ENCODE peak calls at places on chromosomes 2 and 18, in seven cellular contexts. One of them, this sample, is unnamed.
A peak's percentile ranks its signal among the peaks of the same experiment; 100 is the strongest.

GRCh38 chr18:78641689-78642231 is 337.9 kb upstream of the SALL3 start:
- DNase-seq in PC-3: no peak
- DNase-seq in tibial artery: peak; percentile 3
- DNase-seq in psoas muscle: no peak
- DNase-seq in IMR-90: no peak
- DNase-seq in CD8-positive, alpha-beta memory T cell: no peak
- DNase-seq in GM23248: no peak
- DNase-seq in this sample: no peak

GRCh38 chr18:12883003-12883683 is 894 bp downstream of the PTPN2 start:
- DNase-seq in PC-3: no peak
- DNase-seq in tibial artery: no peak
- DNase-seq in psoas muscle: no peak
- DNase-seq in IMR-90: no peak
- DNase-seq in CD8-positive, alpha-beta memory T cell: no peak
- DNase-seq in GM23248: peak; percentile 72
- DNase-seq in this sample: no peak

GRCh38 chr2:74538881-74539339 is 9.2 kb downstream of the HTRA2 start:
- DNase-seq in PC-3: no peak
- DNase-seq in tibial artery: peak; percentile 24
- DNase-seq in psoas muscle: no peak
- DNase-seq in IMR-90: no peak
- DNase-seq in CD8-positive, alpha-beta memory T cell: no peak
- DNase-seq in GM23248: no peak
- DNase-seq in this sample: no peak

GRCh38 chr18:2050702-2051201 is 520.6 kb downstream of the METTL4 start:
- DNase-seq in PC-3: peak; percentile 65
- DNase-seq in tibial artery: no peak
- DNase-seq in psoas muscle: no peak
- DNase-seq in IMR-90: no peak
- DNase-seq in CD8-positive, alpha-beta memory T cell: no peak
- DNase-seq in GM23248: no peak
- DNase-seq in this sample: no peak

GRCh38 chr2:211187602-211188001 is 631.2 kb downstream of the CPS1 start:
- DNase-seq in PC-3: no peak
- DNase-seq in tibial artery: no peak
- DNase-seq in psoas muscle: no peak
- DNase-seq in IMR-90: no peak
- DNase-seq in CD8-positive, alpha-beta memory T cell: no peak
- DNase-seq in GM23248: no peak
- DNase-seq in this sample: no peak

GRCh38 chr2:161246301-161246700 is 61.9 kb upstream of the PSMD14 start:
- DNase-seq in PC-3: no peak
- DNase-seq in tibial artery: no peak
- DNase-seq in psoas muscle: no peak
- DNase-seq in IMR-90: no peak
- DNase-seq in CD8-positive, alpha-beta memory T cell: no peak
- DNase-seq in GM23248: no peak
- DNase-seq in this sample: no peak

GRCh38 chr2:232761301-232761907 is 15.0 kb downstream of the KCNJ13 start:
- DNase-seq in PC-3: peak; percentile 66
- DNase-seq in tibial artery: no peak
- DNase-seq in psoas muscle: no peak
- DNase-seq in IMR-90: peak; percentile 41
- DNase-seq in CD8-positive, alpha-beta memory T cell: peak; percentile 6
- DNase-seq in GM23248: peak; percentile 50
- DNase-seq in this sample: peak; percentile 32

GRCh38 chr18:68147728-68148127 is 567.2 kb downstream of the TMX3 start:
- DNase-seq in PC-3: no peak
- DNase-seq in tibial artery: no peak
- DNase-seq in psoas muscle: no peak
- DNase-seq in IMR-90: peak; percentile 45
- DNase-seq in CD8-positive, alpha-beta memory T cell: no peak
- DNase-seq in GM23248: peak; percentile 7
- DNase-seq in this sample: no peak

GRCh38 chr2:64462940-64463339 is 9.0 kb downstream of the LGALSL start:
- DNase-seq in PC-3: no peak
- DNase-seq in tibial artery: no peak
- DNase-seq in psoas muscle: no peak
- DNase-seq in IMR-90: peak; percentile 22
- DNase-seq in CD8-positive, alpha-beta memory T cell: no peak
- DNase-seq in GM23248: peak; percentile 82
- DNase-seq in this sample: no peak

GRCh38 chr2:144230452-144231085 is 289.4 kb downstream of the ZEB2 start:
- DNase-seq in PC-3: peak; percentile 47
- DNase-seq in tibial artery: no peak
- DNase-seq in psoas muscle: no peak
- DNase-seq in IMR-90: peak; percentile 45
- DNase-seq in CD8-positive, alpha-beta memory T cell: no peak
- DNase-seq in GM23248: peak; percentile 57
- DNase-seq in this sample: peak; percentile 10

GRCh38 chr2:205857532-205857931 is 175.2 kb downstream of the NRP2 start:
- DNase-seq in PC-3: no peak
- DNase-seq in tibial artery: no peak
- DNase-seq in psoas muscle: no peak
- DNase-seq in IMR-90: no peak
- DNase-seq in CD8-positive, alpha-beta memory T cell: no peak
- DNase-seq in GM23248: no peak
- DNase-seq in this sample: no peak

GRCh38 chr18:74006160-74006559 is 141.5 kb downstream of the FBXO15 start:
- DNase-seq in PC-3: no peak
- DNase-seq in tibial artery: no peak
- DNase-seq in psoas muscle: no peak
- DNase-seq in IMR-90: no peak
- DNase-seq in CD8-positive, alpha-beta memory T cell: no peak
- DNase-seq in GM23248: no peak
- DNase-seq in this sample: no peak

GRCh38 chr2:142815375-142815774 is 62.1 kb upstream of the KYNU start:
- DNase-seq in PC-3: no peak
- DNase-seq in tibial artery: no peak
- DNase-seq in psoas muscle: no peak
- DNase-seq in IMR-90: no peak
- DNase-seq in CD8-positive, alpha-beta memory T cell: no peak
- DNase-seq in GM23248: no peak
- DNase-seq in this sample: no peak

GRCh38 chr2:47666332-47666731 is 116.6 kb upstream of the MSH6 start:
- DNase-seq in PC-3: no peak
- DNase-seq in tibial artery: no peak
- DNase-seq in psoas muscle: no peak
- DNase-seq in IMR-90: no peak
- DNase-seq in CD8-positive, alpha-beta memory T cell: no peak
- DNase-seq in GM23248: no peak
- DNase-seq in this sample: no peak

GRCh38 chr18:34548120-34548972 is 161.8 kb upstream of the DTNA start:
- DNase-seq in PC-3: no peak
- DNase-seq in tibial artery: no peak
- DNase-seq in psoas muscle: no peak
- DNase-seq in IMR-90: no peak
- DNase-seq in CD8-positive, alpha-beta memory T cell: no peak
- DNase-seq in GM23248: no peak
- DNase-seq in this sample: no peak

GRCh38 chr2:140353541-140353940 is 1573.4 kb upstream of the NXPH2 start:
- DNase-seq in PC-3: peak; percentile 90
- DNase-seq in tibial artery: no peak
- DNase-seq in psoas muscle: no peak
- DNase-seq in IMR-90: no peak
- DNase-seq in CD8-positive, alpha-beta memory T cell: no peak
- DNase-seq in GM23248: peak; percentile 43
- DNase-seq in this sample: peak; percentile 35

GRCh38 chr2:237798236-237799059 is at the start of gene RBM44:
- DNase-seq in PC-3: no peak
- DNase-seq in tibial artery: no peak
- DNase-seq in psoas muscle: no peak
- DNase-seq in IMR-90: no peak
- DNase-seq in CD8-positive, alpha-beta memory T cell: no peak
- DNase-seq in GM23248: no peak
- DNase-seq in this sample: no peak

GRCh38 chr2:121617042-121617599 is 32.1 kb downstream of the CLASP1 start:
- DNase-seq in PC-3: no peak
- DNase-seq in tibial artery: no peak
- DNase-seq in psoas muscle: no peak
- DNase-seq in IMR-90: peak; percentile 44
- DNase-seq in CD8-positive, alpha-beta memory T cell: no peak
- DNase-seq in GM23248: peak; percentile 10
- DNase-seq in this sample: no peak

GRCh38 chr18:11953113-11953512 is 28.2 kb upstream of the IMPA2 start:
- DNase-seq in PC-3: no peak
- DNase-seq in tibial artery: no peak
- DNase-seq in psoas muscle: no peak
- DNase-seq in IMR-90: peak; percentile 11
- DNase-seq in CD8-positive, alpha-beta memory T cell: no peak
- DNase-seq in GM23248: no peak
- DNase-seq in this sample: no peak

GRCh38 chr2:134120160-134120717 is 133.6 kb upstream of the MGAT5 start:
- DNase-seq in PC-3: no peak
- DNase-seq in tibial artery: peak; percentile 69
- DNase-seq in psoas muscle: no peak
- DNase-seq in IMR-90: no peak
- DNase-seq in CD8-positive, alpha-beta memory T cell: no peak
- DNase-seq in GM23248: no peak
- DNase-seq in this sample: no peak

GRCh38 chr2:203352604-203353255 is 24.5 kb downstream of the ABI2 start:
- DNase-seq in PC-3: peak; percentile 91
- DNase-seq in tibial artery: no peak
- DNase-seq in psoas muscle: no peak
- DNase-seq in IMR-90: no peak
- DNase-seq in CD8-positive, alpha-beta memory T cell: no peak
- DNase-seq in GM23248: no peak
- DNase-seq in this sample: peak; percentile 6

GRCh38 chr2:203359450-203359849 is 31.3 kb downstream of the ABI2 start:
- DNase-seq in PC-3: no peak
- DNase-seq in tibial artery: no peak
- DNase-seq in psoas muscle: no peak
- DNase-seq in IMR-90: no peak
- DNase-seq in CD8-positive, alpha-beta memory T cell: no peak
- DNase-seq in GM23248: no peak
- DNase-seq in this sample: no peak

GRCh38 chr2:203360833-203361430 is 32.7 kb downstream of the ABI2 start:
- DNase-seq in PC-3: no peak
- DNase-seq in tibial artery: no peak
- DNase-seq in psoas muscle: no peak
- DNase-seq in IMR-90: peak; percentile 19
- DNase-seq in CD8-positive, alpha-beta memory T cell: no peak
- DNase-seq in GM23248: no peak
- DNase-seq in this sample: no peak

DNA sequence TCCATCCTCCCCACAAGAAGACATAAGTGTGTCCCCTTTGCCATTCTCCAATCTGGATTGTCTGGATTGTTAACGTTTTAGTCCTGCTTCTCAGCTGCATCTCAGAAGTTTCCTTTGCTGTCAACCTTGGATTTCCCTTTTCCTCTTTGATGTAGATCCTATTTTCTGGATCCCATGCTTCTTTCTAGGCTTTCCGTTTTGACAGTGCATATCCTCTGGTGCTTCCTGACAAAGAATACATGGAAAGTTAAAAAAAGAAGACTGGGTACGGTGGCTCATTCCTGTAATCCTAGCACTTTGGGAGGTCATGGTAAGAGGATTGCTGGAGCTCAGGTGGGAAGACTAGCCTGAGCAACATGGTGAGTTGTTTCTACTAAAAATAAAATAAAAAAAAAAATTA is 26.8 kb downstream of the ABI2 start:
- DNase-seq in PC-3: no peak
- DNase-seq in tibial artery: no peak
- DNase-seq in psoas muscle: no peak
- DNase-seq in IMR-90: no peak
- DNase-seq in CD8-positive, alpha-beta memory T cell: no peak
- DNase-seq in GM23248: no peak
- DNase-seq in this sample: no peak
- H3K4me3 ChIP-seq in PC-3: no peak overlapping the region
- H3K4me3 ChIP-seq in tibial artery: no peak overlapping the region
- H3K4me3 ChIP-seq in psoas muscle: no peak overlapping the region
- H3K4me3 ChIP-seq in IMR-90: no peak overlapping the region
- H3K4me3 ChIP-seq in CD8-positive, alpha-beta memory T cell: no peak overlapping the region
- H3K4me3 ChIP-seq in GM23248: no peak overlapping the region
- H3K4me3 ChIP-seq in this sample: no peak overlapping the region

GRCh38 chr2:195532628-195533271 is 124.3 kb upstream of the SLC39A10 start:
- DNase-seq in PC-3: peak; percentile 7
- DNase-seq in tibial artery: no peak
- DNase-seq in psoas muscle: no peak
- DNase-seq in IMR-90: peak; percentile 63
- DNase-seq in CD8-positive, alpha-beta memory T cell: no peak
- DNase-seq in GM23248: peak; percentile 75
- DNase-seq in this sample: no peak
- H3K4me3 ChIP-seq in PC-3: peak overlapping the region; percentile 25
- H3K4me3 ChIP-seq in tibial artery: no peak overlapping the region
- H3K4me3 ChIP-seq in psoas muscle: no peak overlapping the region
- H3K4me3 ChIP-seq in IMR-90: peak overlapping the region; percentile 53
- H3K4me3 ChIP-seq in CD8-positive, alpha-beta memory T cell: peak overlapping the region; percentile 65
- H3K4me3 ChIP-seq in GM23248: peak overlapping the region; percentile 79
- H3K4me3 ChIP-seq in this sample: peak overlapping the region; percentile 31

GRCh38 chr18:25713104-25713503 is 361.1 kb upstream of the ZNF521 start:
- DNase-seq in PC-3: no peak
- DNase-seq in tibial artery: no peak
- DNase-seq in psoas muscle: no peak
- DNase-seq in IMR-90: no peak
- DNase-seq in CD8-positive, alpha-beta memory T cell: no peak
- DNase-seq in GM23248: no peak
- DNase-seq in this sample: no peak
- H3K4me3 ChIP-seq in PC-3: no peak overlapping the region
- H3K4me3 ChIP-seq in tibial artery: no peak overlapping the region
- H3K4me3 ChIP-seq in psoas muscle: no peak overlapping the region
- H3K4me3 ChIP-seq in IMR-90: no peak overlapping the region
- H3K4me3 ChIP-seq in CD8-positive, alpha-beta memory T cell: no peak overlapping the region
- H3K4me3 ChIP-seq in GM23248: no peak overlapping the region
- H3K4me3 ChIP-seq in this sample: no peak overlapping the region

GRCh38 chr2:36487947-36488346 is 110.0 kb downstream of the FEZ2 start:
- DNase-seq in PC-3: no peak
- DNase-seq in tibial artery: no peak
- DNase-seq in psoas muscle: no peak
- DNase-seq in IMR-90: no peak
- DNase-seq in CD8-positive, alpha-beta memory T cell: no peak
- DNase-seq in GM23248: no peak
- DNase-seq in this sample: no peak

GRCh38 chr2:36486546-36487044 is 111.4 kb downstream of the FEZ2 start:
- DNase-seq in PC-3: peak; percentile 76
- DNase-seq in tibial artery: no peak
- DNase-seq in psoas muscle: no peak
- DNase-seq in IMR-90: peak; percentile 82
- DNase-seq in CD8-positive, alpha-beta memory T cell: no peak
- DNase-seq in GM23248: peak; percentile 80
- DNase-seq in this sample: peak; percentile 56

GRCh38 chr2:36484454-36484853 is 113.5 kb downstream of the FEZ2 start:
- DNase-seq in PC-3: no peak
- DNase-seq in tibial artery: no peak
- DNase-seq in psoas muscle: no peak
- DNase-seq in IMR-90: no peak
- DNase-seq in CD8-positive, alpha-beta memory T cell: no peak
- DNase-seq in GM23248: no peak
- DNase-seq in this sample: no peak

GRCh38 chr2:36483290-36483689 is 114.7 kb downstream of the FEZ2 start:
- DNase-seq in PC-3: no peak
- DNase-seq in tibial artery: no peak
- DNase-seq in psoas muscle: no peak
- DNase-seq in IMR-90: no peak
- DNase-seq in CD8-positive, alpha-beta memory T cell: no peak
- DNase-seq in GM23248: no peak
- DNase-seq in this sample: no peak

DNA sequence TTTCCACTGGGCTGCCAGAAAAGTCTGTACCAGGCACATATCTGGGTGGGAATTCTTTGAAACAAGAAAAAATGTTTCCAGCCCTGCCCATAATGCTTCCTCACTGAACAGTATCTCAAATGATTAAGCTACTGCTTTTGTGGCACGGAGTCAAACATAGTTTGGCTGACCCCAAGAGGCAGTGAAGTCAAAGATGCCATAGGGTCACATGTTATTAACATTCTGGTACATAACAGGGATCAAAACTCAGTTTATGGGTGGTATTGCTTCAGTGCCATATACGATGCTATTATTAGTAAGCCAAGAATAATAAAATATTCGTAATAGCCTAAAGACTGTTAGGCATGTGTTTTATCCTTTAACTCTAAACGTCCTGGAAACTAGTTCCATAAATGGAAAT is 112.4 kb downstream of the FEZ2 start:
- DNase-seq in PC-3: peak; percentile 61
- DNase-seq in tibial artery: no peak
- DNase-seq in psoas muscle: no peak
- DNase-seq in IMR-90: peak; percentile 94
- DNase-seq in CD8-positive, alpha-beta memory T cell: no peak
- DNase-seq in GM23248: peak; percentile 68
- DNase-seq in this sample: peak; percentile 87
- H3K4me3 ChIP-seq in PC-3: no peak overlapping the region
- H3K4me3 ChIP-seq in tibial artery: no peak overlapping the region
- H3K4me3 ChIP-seq in psoas muscle: no peak overlapping the region
- H3K4me3 ChIP-seq in IMR-90: no peak overlapping the region
- H3K4me3 ChIP-seq in CD8-positive, alpha-beta memory T cell: no peak overlapping the region
- H3K4me3 ChIP-seq in GM23248: peak overlapping the region; percentile 7
- H3K4me3 ChIP-seq in this sample: no peak overlapping the region

This sample was measured in brain microvascular endothelial cell.